ENCODE peak calls at places on chromosome 4, in four cellular contexts. T, Y, Z and N are unnamed samples.

GRCh38 chr4:156558365-156559025 is 413.1 kb downstream of the PDGFC start:
- DNase-seq in T (peak), Z (no peak), Y (no peak), N (no peak)

GRCh38 chr4:75547647-75548387 is 8.0 kb upstream of the ODAPH start:
- DNase-seq in Y (peak), Z (no peak), T (no peak), N (peak)

GRCh38 chr4:184649971-184650855 is 675 bp downstream of the PRIMPOL start:
- DNase-seq in Y (no peak), T (peak), Z (no peak), N (no peak)

GRCh38 chr4:186807809-186808634 is 84.4 kb upstream of the FAT1 start:
- DNase-seq in Z (no peak), T (peak), Y (no peak), N (no peak)

GRCh38 chr4:147899512-147899911 is 167.6 kb downstream of the ARHGAP10 start:
- DNase-seq in T (no peak), Z (no peak), Y (no peak), N (no peak)

GRCh38 chr4:130995988-130996387 is 1900.0 kb downstream of the C4orf33 start:
- DNase-seq in T (no peak), Z (no peak), Y (no peak), N (no peak)

GRCh38 chr4:177100307-177100706 is 209.4 kb upstream of the NEIL3 start:
- DNase-seq in Z (no peak), T (no peak), Y (no peak), N (no peak)

GRCh38 chr4:109411964-109412363 is 21.7 kb upstream of the SEC24B start:
- DNase-seq in Y (peak), T (no peak), Z (no peak), N (no peak)

GRCh38 chr4:149047368-149047767 is 605.2 kb upstream of the NR3C2 start:
- DNase-seq in T (peak), Y (no peak), Z (no peak), N (no peak)

GRCh38 chr4:77701111-77701510 is 95.5 kb downstream of the CXCL13 start:
- DNase-seq in Z (no peak), T (no peak), Y (no peak), N (no peak)

GRCh38 chr4:5760246-5760645 is 49.2 kb downstream of the EVC start:
- DNase-seq in T (no peak), Y (no peak), Z (peak), N (no peak)

GRCh38 chr4:173736840-173737239 is 206.8 kb upstream of the HAND2 start:
- DNase-seq in Y (no peak), Z (no peak), T (no peak), N (no peak)

GRCh38 chr4:13544556-13545393 is 467 bp upstream of the NKX3-2 start:
- DNase-seq in T (peak), Z (peak), Y (peak), N (peak)

GRCh38 chr4:147822128-147822527 is 90.2 kb downstream of the ARHGAP10 start:
- DNase-seq in T (peak), Y (peak), Z (peak), N (peak)

GRCh38 chr4:1042352-1043025 is 31.1 kb downstream of the FGFRL1 start:
- DNase-seq in Y (no peak), T (no peak), Z (no peak), N (no peak)

GRCh38 chr4:40112393-40112792 is 55.7 kb downstream of the N4BP2 start:
- DNase-seq in Y (no peak), T (no peak), Z (no peak), N (no peak)

DNA sequence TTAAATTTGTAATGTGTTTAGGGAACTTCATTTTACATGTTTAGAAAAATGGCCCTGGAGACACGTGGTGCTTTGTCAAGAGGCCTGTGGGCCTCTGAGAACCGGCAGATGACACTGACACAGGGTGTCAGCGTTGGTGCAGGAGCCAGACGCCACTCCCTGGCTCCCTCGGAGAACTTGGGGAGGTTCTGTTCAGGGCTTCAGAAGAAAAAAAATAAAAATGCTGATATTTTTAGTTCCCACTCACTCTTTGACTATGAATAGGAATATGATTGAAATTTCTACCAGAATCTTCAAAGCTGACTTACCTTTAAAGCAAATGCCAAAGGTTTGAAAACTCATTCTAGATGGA is 190.9 kb upstream of the GATB start:
- DNase-seq in Z (no peak), Y (no peak), T (no peak), N (no peak)
- TF ChIP-seq CTCF in Z (no peak), Y (no peak), T (no peak), N (no peak)

DNA sequence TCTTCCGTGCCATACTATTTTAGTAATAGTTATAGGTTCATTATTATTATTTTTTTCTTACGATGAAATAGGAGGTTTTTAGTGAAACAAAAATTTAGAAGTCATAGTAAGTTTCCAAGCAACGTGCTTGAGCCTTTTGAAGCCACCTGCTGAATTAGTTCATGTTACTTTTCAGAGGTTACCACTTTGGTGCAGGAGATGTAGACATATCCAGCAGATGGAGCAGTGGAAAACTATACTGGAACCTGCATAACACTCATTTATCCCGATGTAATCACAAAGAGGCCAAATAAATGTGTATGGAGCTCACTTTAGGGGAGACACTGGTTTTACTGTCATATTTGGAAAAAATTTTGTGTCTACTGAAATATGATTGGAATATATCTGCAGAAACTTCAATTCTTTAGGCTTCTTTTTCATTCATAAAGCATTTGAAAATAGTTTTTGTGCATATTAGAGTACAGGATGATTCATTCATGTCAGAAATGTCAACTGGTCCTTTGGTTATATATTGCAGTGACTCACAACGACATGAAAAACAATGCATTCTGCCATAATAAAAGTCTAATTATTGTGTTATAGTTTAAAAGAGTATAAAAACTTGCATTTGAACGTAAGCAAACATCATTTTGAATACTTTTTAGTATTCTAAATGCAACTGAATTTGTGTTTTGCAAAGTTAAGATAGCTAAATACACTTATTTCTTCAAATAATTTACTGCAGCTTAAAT is 2182.9 kb upstream of the TENM3 start:
- DNase-seq in Z (no peak), Y (no peak), T (peak), N (no peak)
- TF ChIP-seq CTCF in Z (no peak), Y (no peak), T (peak), N (no peak)

GRCh38 chr4:83328486-83328885 is 6.2 kb downstream of the HPSE start:
- DNase-seq in T (no peak), Y (no peak), Z (no peak), N (no peak)
- TF ChIP-seq CTCF in T (peak), Y (no peak), Z (no peak), N (no peak)

GRCh38 chr4:153834901-153835300 is 46.0 kb upstream of the SFRP2 start:
- DNase-seq in Z (no peak), Y (no peak), T (no peak), N (no peak)
- TF ChIP-seq CTCF in Z (no peak), Y (no peak), T (no peak), N (no peak)

GRCh38 chr4:18039113-18039512 is 17.6 kb upstream of the LCORL start:
- DNase-seq in Y (no peak), Z (no peak), T (no peak), N (no peak)

GRCh38 chr4:18041114-18041513 is 19.6 kb upstream of the LCORL start:
- DNase-seq in Z (no peak), T (no peak), Y (no peak), N (no peak)

GRCh38 chr4:18042012-18042411 is 20.5 kb upstream of the LCORL start:
- DNase-seq in Y (no peak), T (no peak), Z (no peak), N (no peak)

DNA sequence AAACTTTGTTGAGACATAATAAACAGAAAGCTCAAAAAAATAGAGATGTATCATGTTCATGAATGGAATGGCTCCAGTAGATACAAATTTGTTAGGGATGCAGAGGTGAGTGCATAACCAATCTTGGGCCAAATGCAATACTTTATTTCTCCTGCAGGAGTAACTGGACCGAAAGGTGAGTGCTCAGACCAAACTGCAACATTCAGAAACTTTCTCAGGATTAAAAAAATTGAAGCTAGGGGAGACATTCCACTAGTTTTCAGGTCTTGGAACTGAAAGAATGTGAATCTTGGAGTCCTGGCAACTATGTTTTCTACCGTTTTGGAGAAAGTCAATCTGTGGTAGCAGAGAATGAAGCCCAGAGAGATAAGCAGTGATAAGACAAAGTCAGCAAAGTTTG is 21.2 kb upstream of the LCORL start:
- DNase-seq in T (no peak), Z (no peak), Y (no peak), N (no peak)
- TF ChIP-seq CTCF in T (peak), Z (peak), Y (no peak), N (peak)

GRCh38 chr4:60042941-60043340 is 1157.2 kb upstream of the ADGRL3 start:
- DNase-seq in Z (no peak), T (no peak), Y (no peak), N (no peak)
- TF ChIP-seq CTCF in Z (no peak), T (no peak), Y (no peak), N (no peak)

DNA sequence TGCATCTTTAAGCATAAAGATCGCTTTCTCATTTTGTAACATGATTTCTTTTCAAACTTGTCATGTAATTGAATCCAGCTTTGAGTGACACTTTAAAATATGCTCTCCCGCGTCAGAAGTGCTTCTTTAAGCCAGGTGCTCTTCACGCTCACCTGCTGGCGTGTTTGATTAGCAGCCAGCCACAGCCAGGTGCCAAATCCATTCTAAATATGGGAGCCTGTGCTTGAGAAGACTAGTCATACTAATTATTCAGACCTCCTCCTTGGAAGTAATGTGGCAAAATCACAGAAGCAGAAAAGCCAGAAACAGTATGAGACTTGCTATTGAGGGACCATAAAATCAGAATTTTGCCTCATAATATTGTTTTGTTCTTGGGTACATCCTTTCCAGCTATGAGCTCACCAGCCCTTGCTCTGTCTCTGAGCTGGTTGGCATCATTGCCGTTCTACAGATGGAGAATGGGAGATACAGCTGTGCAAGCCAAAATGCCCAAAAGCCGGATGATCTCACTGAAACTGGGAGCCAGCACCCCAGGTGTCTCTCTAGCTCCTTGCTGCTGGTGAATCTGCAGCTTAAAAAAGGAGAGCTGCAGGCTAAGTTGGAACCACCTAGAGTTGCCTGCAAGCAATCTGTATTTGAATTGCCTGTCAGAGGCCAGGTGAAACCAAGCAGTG is 205.4 kb downstream of the SHROOM3 start:
- DNase-seq in Y (peak), Z (peak), T (no peak), N (no peak)
- TF ChIP-seq CTCF in Y (no peak), Z (no peak), T (no peak), N (no peak)